ENCODE peak calls at places on chromosome 16, in six cellular contexts. T, C, M, F, N and B are unnamed samples. For H3K27me3, the result is how much of the 10 kb centered on the place peaks cover.

GRCh38 chr16:55828680-55829079 is 4.2 kb downstream of the CES1 start:
- DNase-seq in T (no peak), C (no peak), M (no peak), F (no peak), N (no peak), B (no peak)

GRCh38 chr16:20385844-20386832 is 18.4 kb downstream of the PDILT start:
- DNase-seq in T (peak), C (peak), M (peak), F (peak), N (peak), B (peak)

GRCh38 chr16:68093816-68094613 is 8.8 kb downstream of the NFATC3 start:
- DNase-seq in T (no peak), C (no peak), M (no peak), F (peak), N (no peak), B (no peak)

GRCh38 chr16:15970202-15970601 is 20.8 kb downstream of the ABCC1 start:
- DNase-seq in T (peak), C (no peak), M (no peak), F (no peak), N (no peak), B (no peak)

GRCh38 chr16:83134638-83135037 is 507.9 kb downstream of the CDH13 start:
- DNase-seq in T (no peak), C (no peak), M (no peak), F (no peak), N (no peak), B (no peak)

GRCh38 chr16:11329080-11329491 is 16.2 kb upstream of the RMI2 start:
- DNase-seq in T (no peak), C (no peak), M (no peak), F (no peak), N (no peak), B (no peak)

GRCh38 chr16:87003414-87003755 is 313.8 kb downstream of the C16orf95 start:
- DNase-seq in T (no peak), C (no peak), M (no peak), F (no peak), N (no peak), B (no peak)

GRCh38 chr16:11333696-11334095 is 11.6 kb upstream of the RMI2 start:
- DNase-seq in T (no peak), C (no peak), M (no peak), F (no peak), N (no peak), B (no peak)

GRCh38 chr16:2095918-2096582 is 39.6 kb downstream of the PKD1 start:
- DNase-seq in T (no peak), C (no peak), M (no peak), F (no peak), N (no peak), B (no peak)

GRCh38 chr16:21159281-21159951 is 942 bp downstream of the LDAF1 start:
- DNase-seq in T (peak), C (peak), M (peak), F (peak), N (no peak), B (no peak)

GRCh38 chr16:54145881-54146280 is 140.7 kb downstream of the IRX3 start:
- DNase-seq in T (no peak), C (no peak), M (no peak), F (no peak), N (no peak), B (no peak)

GRCh38 chr16:3171181-3171854 is 16.7 kb upstream of the OR1F1 start:
- DNase-seq in T (no peak), C (no peak), M (no peak), F (no peak), N (no peak), B (no peak)

GRCh38 chr16:14187517-14188338 is 116.6 kb downstream of the MRTFB start:
- DNase-seq in T (no peak), C (no peak), M (no peak), F (no peak), N (no peak), B (no peak)

GRCh38 chr16:51716195-51716594 is 565.1 kb upstream of the SALL1 start:
- DNase-seq in T (no peak), C (no peak), M (no peak), F (no peak), N (no peak), B (no peak)

GRCh38 chr16:10662212-10662611 is 32.5 kb downstream of the TEKT5 start:
- DNase-seq in T (no peak), C (no peak), M (no peak), F (no peak), N (no peak), B (no peak)

GRCh38 chr16:87808108-87808507 is 42.3 kb upstream of the KLHDC4 start:
- DNase-seq in T (no peak), C (no peak), M (no peak), F (no peak), N (no peak), B (no peak)

GRCh38 chr16:86073103-86073625 is 174.2 kb downstream of the IRF8 start:
- DNase-seq in T (no peak), C (no peak), M (peak), F (no peak), N (peak), B (no peak)

GRCh38 chr16:89200124-89200849 is at the start of gene SLC22A31:
- DNase-seq in T (no peak), C (no peak), M (peak), F (no peak), N (no peak), B (no peak)

GRCh38 chr16:49969356-49970030 is 55.5 kb upstream of the CNEP1R1 start:
- DNase-seq in T (no peak), C (no peak), M (no peak), F (no peak), N (no peak), B (peak)

GRCh38 chr16:1989209-1989825 is 453 bp upstream of the SYNGR3 start:
- DNase-seq in T (peak), C (peak), M (no peak), F (no peak), N (peak), B (no peak)

GRCh38 chr16:57091990-57092785 is at the start of gene CPNE2:
- DNase-seq in T (peak), C (peak), M (peak), F (no peak), N (peak), B (no peak)

GRCh38 chr16:4307215-4308037 is 8.4 kb upstream of the GLIS2 start:
- DNase-seq in T (peak), C (peak), M (peak), F (peak), N (peak), B (peak)

GRCh38 chr16:83211711-83212110 is 584.9 kb downstream of the CDH13 start:
- DNase-seq in T (no peak), C (no peak), M (no peak), F (no peak), N (no peak), B (no peak)

GRCh38 chr16:68490829-68491575 is 42.7 kb upstream of the SMPD3 start:
- DNase-seq in T (peak), C (peak), M (peak), F (no peak), N (peak), B (peak)

GRCh38 chr16:10333321-10334032 is 52.4 kb upstream of the ATF7IP2 start:
- DNase-seq in T (no peak), C (no peak), M (no peak), F (no peak), N (no peak), B (no peak)

GRCh38 chr16:72850863-72851262 is 197.1 kb downstream of the ZFHX3 start:
- DNase-seq in T (no peak), C (no peak), M (no peak), F (no peak), N (no peak), B (peak)

GRCh38 chr16:89700100-89700648 is 1.3 kb downstream of the SPATA2L start:
- DNase-seq in T (peak), C (peak), M (peak), F (peak), N (peak), B (peak)

DNA sequence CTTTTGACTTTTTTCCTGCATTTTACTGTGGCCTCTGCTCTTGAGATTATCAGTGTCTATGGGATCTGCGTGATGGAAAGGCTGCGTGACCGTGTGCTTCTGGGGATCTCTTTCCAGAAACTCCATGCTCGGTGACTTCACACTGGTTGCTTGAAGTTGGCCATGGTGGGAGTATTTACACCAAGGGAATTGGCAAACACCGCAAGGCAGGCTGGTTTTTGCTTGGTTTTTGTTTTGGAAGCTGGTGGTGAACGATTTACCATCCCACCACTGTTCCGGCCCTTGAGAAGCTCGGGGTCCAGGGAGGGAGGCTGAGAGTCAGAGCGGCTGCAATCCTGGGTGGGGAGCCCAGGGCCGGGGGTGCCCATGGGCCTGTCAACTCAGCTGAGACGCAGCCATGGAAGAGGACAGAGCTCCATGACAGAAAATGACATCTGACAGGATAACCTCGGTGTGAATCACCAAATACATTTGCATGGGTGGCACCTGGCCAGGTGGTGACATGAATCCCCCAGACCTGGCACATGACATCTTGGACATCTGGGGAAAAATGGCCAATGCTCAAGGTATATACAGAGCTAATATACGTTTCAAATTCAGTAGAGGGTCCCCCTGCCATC is 11.1 kb downstream of the CRISPLD2 start:
- DNase-seq in T (no peak), C (no peak), M (no peak), F (no peak), N (no peak), B (no peak)
- H3K27me3 ChIP-seq in T (under half), C (under half), M (under half), F (under half), N (under half), B (under half)

GRCh38 chr16:28042856-28043255 is 20.7 kb downstream of the GSG1L start:
- DNase-seq in T (no peak), C (no peak), M (no peak), F (no peak), N (no peak), B (no peak)
- H3K27ac ChIP-seq in T (no peak), C (no peak), M (no peak), F (no peak), N (no peak), B (no peak)

GRCh38 chr16:80841231-80841630 is 36.8 kb upstream of the CDYL2 start:
- DNase-seq in T (no peak), C (no peak), M (no peak), F (no peak), N (no peak), B (no peak)

GRCh38 chr16:80844368-80844767 is 40.0 kb upstream of the CDYL2 start:
- DNase-seq in T (no peak), C (no peak), M (no peak), F (no peak), N (no peak), B (no peak)

GRCh38 chr16:80852261-80852872 is 48.0 kb upstream of the CDYL2 start:
- DNase-seq in T (peak), C (peak), M (no peak), F (no peak), N (no peak), B (peak)

GRCh38 chr16:80846275-80847013 is 42.0 kb upstream of the CDYL2 start:
- DNase-seq in T (peak), C (no peak), M (no peak), F (no peak), N (no peak), B (no peak)
- H3K27me3 ChIP-seq in T (under half), C (under half), M (under half), F (under half), N (under half), B (under half)

GRCh38 chr16:6656760-6657159 is 675.9 kb upstream of the RBFOX1 start:
- DNase-seq in T (no peak), C (no peak), M (no peak), F (no peak), N (no peak), B (no peak)
- H3K27ac ChIP-seq in T (no peak), C (no peak), M (no peak), F (no peak), N (no peak), B (no peak)

DNA sequence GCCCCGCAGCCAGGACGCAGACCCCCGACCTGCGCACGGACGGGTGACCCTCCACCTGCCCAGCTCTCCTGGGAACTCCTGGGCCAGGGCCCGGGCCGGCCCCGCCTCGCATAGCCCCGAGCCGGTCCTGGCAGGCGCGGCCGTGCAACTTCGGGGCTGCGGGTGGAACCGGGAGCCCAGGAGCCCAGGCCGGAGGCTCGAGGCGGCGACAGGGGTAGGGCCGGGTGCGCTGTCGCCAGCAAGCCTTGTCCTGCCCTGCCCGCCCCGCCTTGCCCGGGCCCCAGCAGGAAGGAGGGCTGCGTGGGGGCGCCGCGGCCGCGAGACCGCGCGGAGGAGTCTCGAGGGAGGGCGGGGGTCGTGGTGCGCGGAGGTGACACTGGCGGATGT is 412 bp downstream of the LMF1 start:
- DNase-seq in T (no peak), C (peak), M (no peak), F (no peak), N (no peak), B (no peak)
- H3K27me3 ChIP-seq in T (under half), C (under half), M (under half), F (under half), N (under half), B (under half)